ENCODE peak calls at places on chromosomes 1 and 21, in five cellular contexts. D, Z, G, Q and W are unnamed samples. For H3K4me1, the result is how much of the 10 kb centered on the place peaks cover.

GRCh38 chr21:42500736-42501135 is 4.7 kb upstream of the RSPH1 start:
- DNase-seq in D (no peak), Z (no peak), G (no peak), Q (no peak), W (no peak)

GRCh38 chr1:24964811-24965570 is 34.9 kb upstream of the RUNX3 start:
- DNase-seq in D (peak), Z (peak), G (no peak), Q (no peak), W (no peak)

GRCh38 chr1:217088521-217089221 is 365.4 kb upstream of the ESRRG start:
- DNase-seq in D (no peak), Z (no peak), G (no peak), Q (no peak), W (no peak)

GRCh38 chr1:212595229-212595628 is 13.3 kb upstream of the ATF3 start:
- DNase-seq in D (no peak), Z (no peak), G (no peak), Q (no peak), W (no peak)

GRCh38 chr1:237695878-237696277 is 194.8 kb downstream of the ZP4 start:
- DNase-seq in D (no peak), Z (no peak), G (no peak), Q (no peak), W (no peak)

GRCh38 chr1:2543543-2544092 is 12.6 kb upstream of the TNFRSF14 start:
- DNase-seq in D (no peak), Z (peak), G (no peak), Q (no peak), W (no peak)

GRCh38 chr1:24909388-24909898 is 20.6 kb downstream of the RUNX3 start:
- DNase-seq in D (peak), Z (peak), G (no peak), Q (peak), W (peak)

GRCh38 chr1:89719502-89720306 is 86.8 kb downstream of the LRRC8C start:
- DNase-seq in D (no peak), Z (no peak), G (no peak), Q (no peak), W (peak)

GRCh38 chr21:26320541-26320940 is 150.0 kb upstream of the APP start:
- DNase-seq in D (no peak), Z (no peak), G (no peak), Q (no peak), W (no peak)

GRCh38 chr1:116915182-116915611 is 5.5 kb downstream of the PTGFRN start:
- DNase-seq in D (no peak), Z (no peak), G (no peak), Q (no peak), W (no peak)

GRCh38 chr1:63063367-63063766 is 259.0 kb upstream of the FOXD3 start:
- DNase-seq in D (no peak), Z (no peak), G (no peak), Q (peak), W (peak)

GRCh38 chr1:54480201-54480848 is 67.7 kb upstream of the ACOT11 start:
- DNase-seq in D (no peak), Z (no peak), G (no peak), Q (no peak), W (no peak)

GRCh38 chr1:225348400-225348799 is 79.4 kb downstream of the LBR start:
- DNase-seq in D (no peak), Z (no peak), G (no peak), Q (no peak), W (no peak)

GRCh38 chr1:161506336-161507223 is 1.3 kb downstream of the FCGR2A start:
- DNase-seq in D (no peak), Z (no peak), G (no peak), Q (no peak), W (no peak)

GRCh38 chr1:172823534-172823933 is 164.6 kb downstream of the FASLG start:
- DNase-seq in D (no peak), Z (no peak), G (no peak), Q (no peak), W (no peak)

GRCh38 chr1:206890690-206891089 is 6.6 kb upstream of the IL24 start:
- DNase-seq in D (no peak), Z (no peak), G (no peak), Q (no peak), W (no peak)

GRCh38 chr21:32921632-32922230 is 104.0 kb upstream of the OLIG2 start:
- DNase-seq in D (no peak), Z (peak), G (no peak), Q (peak), W (no peak)

GRCh38 chr1:165858928-165859845 is 31.8 kb downstream of the UCK2 start:
- DNase-seq in D (no peak), Z (no peak), G (no peak), Q (no peak), W (no peak)

GRCh38 chr21:32524010-32524719 is 61.2 kb downstream of the TCP10L start:
- DNase-seq in D (no peak), Z (no peak), G (no peak), Q (no peak), W (peak)

GRCh38 chr1:68141079-68141800 is 90.8 kb upstream of the DIRAS3 start:
- DNase-seq in D (no peak), Z (no peak), G (no peak), Q (no peak), W (peak)

GRCh38 chr1:231776006-231776707 is 149.6 kb downstream of the DISC1 start:
- DNase-seq in D (no peak), Z (no peak), G (no peak), Q (no peak), W (no peak)

GRCh38 chr1:117857434-117857833 is 72.0 kb downstream of the GDAP2 start:
- DNase-seq in D (no peak), Z (no peak), G (no peak), Q (peak), W (peak)

GRCh38 chr1:165827199-165828102 is at the start of gene UCK2:
- DNase-seq in D (peak), Z (peak), G (no peak), Q (peak), W (peak)

GRCh38 chr1:147189514-147189913 is 17.2 kb upstream of the PRKAB2 start:
- DNase-seq in D (no peak), Z (no peak), G (no peak), Q (no peak), W (no peak)

GRCh38 chr1:244205171-244205570 is 154.1 kb downstream of the ZBTB18 start:
- DNase-seq in D (no peak), Z (no peak), G (no peak), Q (no peak), W (no peak)

GRCh38 chr21:39611547-39612190 is 1.1 kb upstream of the B3GALT5 start:
- DNase-seq in D (no peak), Z (no peak), G (no peak), Q (no peak), W (no peak)

GRCh38 chr21:36841866-36842265 is 124.6 kb downstream of the HLCS start:
- DNase-seq in D (no peak), Z (no peak), G (no peak), Q (no peak), W (no peak)

GRCh38 chr1:7471836-7472235 is 299.3 kb upstream of the VAMP3 start:
- DNase-seq in D (no peak), Z (no peak), G (no peak), Q (no peak), W (no peak)

GRCh38 chr1:66550243-66550642 is 16.3 kb downstream of the SGIP1 start:
- DNase-seq in D (no peak), Z (no peak), G (no peak), Q (no peak), W (no peak)

GRCh38 chr1:110130989-110131388 is 18.7 kb downstream of the UBL4B start:
- DNase-seq in D (no peak), Z (no peak), G (no peak), Q (no peak), W (no peak)

GRCh38 chr1:93598396-93598795 is 83.2 kb downstream of the BCAR3 start:
- DNase-seq in D (no peak), Z (no peak), G (no peak), Q (no peak), W (no peak)
- H3K4me1 ChIP-seq in D (under half), Z (under half), G (under half), Q (under half), W (under half)

GRCh38 chr1:92105546-92106081 is 25.5 kb downstream of the BTBD8 start:
- DNase-seq in D (no peak), Z (no peak), G (no peak), Q (no peak), W (no peak)
- H3K4me1 ChIP-seq in D (under half), Z (under half), G (under half), Q (under half), W (under half)

DNA sequence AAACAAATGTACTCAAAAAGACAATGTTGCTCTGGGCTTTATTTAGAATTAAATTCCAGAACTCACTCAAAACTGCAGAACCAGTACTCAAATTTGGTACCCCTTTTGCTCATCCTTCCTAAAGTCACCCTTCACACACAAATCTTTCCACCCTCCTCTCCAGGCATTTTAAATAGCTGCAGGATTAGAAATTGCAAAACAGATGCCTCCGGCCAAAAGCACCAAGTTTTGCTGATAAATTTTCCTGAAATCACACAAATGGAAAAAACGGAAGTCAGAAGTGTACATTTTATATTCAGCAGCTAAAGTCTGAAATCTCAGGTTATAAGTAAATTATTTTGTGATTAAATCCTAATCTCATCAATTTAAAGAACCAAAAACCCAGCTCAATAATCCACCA is 147.0 kb downstream of the NRIP1 start:
- DNase-seq in D (no peak), Z (no peak), G (no peak), Q (no peak), W (no peak)
- H3K4me1 ChIP-seq in D (under half), Z (under half), G (under half), Q (under half), W (under half)

GRCh38 chr1:28507646-28508434 is 2.0 kb downstream of the RCC1 start:
- DNase-seq in D (no peak), Z (no peak), G (no peak), Q (no peak), W (no peak)
- H3K4me1 ChIP-seq in D (under half), Z (under half), G (under half), Q (under half), W (under half)

GRCh38 chr1:235068155-235069121 is 60.2 kb downstream of the TOMM20 start:
- DNase-seq in D (no peak), Z (no peak), G (no peak), Q (peak), W (no peak)

GRCh38 chr1:235069171-235069570 is 59.5 kb downstream of the TOMM20 start:
- DNase-seq in D (no peak), Z (no peak), G (no peak), Q (no peak), W (no peak)

GRCh38 chr1:235070819-235071218 is 57.8 kb downstream of the TOMM20 start:
- DNase-seq in D (no peak), Z (no peak), G (no peak), Q (no peak), W (no peak)

GRCh38 chr1:235072096-235072495 is 56.5 kb downstream of the TOMM20 start:
- DNase-seq in D (no peak), Z (no peak), G (no peak), Q (no peak), W (no peak)

GRCh38 chr1:235069577-235070563 is 58.8 kb downstream of the TOMM20 start:
- DNase-seq in D (peak), Z (no peak), G (no peak), Q (no peak), W (no peak)
- H3K4me1 ChIP-seq in D (under half), Z (under half), G (under half), Q (under half), W (under half)

GRCh38 chr1:27606708-27607238 is 2.8 kb upstream of the AHDC1 start:
- DNase-seq in D (no peak), Z (no peak), G (no peak), Q (peak), W (no peak)
- H3K4me1 ChIP-seq in D (under half), Z (half or more), G (under half), Q (under half), W (under half)

DNA sequence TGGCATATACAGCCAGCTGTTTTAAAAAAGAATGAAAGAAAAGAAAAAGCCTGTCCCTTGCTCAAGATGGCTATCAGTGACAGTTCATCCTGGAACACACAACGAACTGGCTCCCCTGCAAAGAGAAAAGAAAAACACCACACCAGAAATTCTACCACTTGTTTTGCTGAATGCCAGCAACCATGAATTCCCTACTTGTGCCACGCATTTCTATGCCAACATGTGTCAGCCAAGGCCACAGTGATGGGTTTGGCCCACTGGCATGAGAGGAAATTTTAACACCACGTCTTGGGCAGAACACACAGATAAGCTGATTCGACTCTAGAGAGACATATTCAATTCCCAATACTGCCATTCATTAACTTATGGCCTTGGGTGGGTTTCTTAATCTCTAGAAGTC is 64.0 kb downstream of the CAPZB start:
- DNase-seq in D (no peak), Z (no peak), G (no peak), Q (no peak), W (no peak)
- H3K4me1 ChIP-seq in D (under half), Z (half or more), G (half or more), Q (under half), W (under half)